ENCODE peak calls at places on chromosomes 3 and 15, in six cellular contexts. D, J, N, V, K and S are unnamed samples.

GRCh38 chr3:65938676-65939075 is 100.0 kb downstream of the MAGI1 start:
- DNase-seq in D (no peak), J (no peak), N (no peak), V (no peak), K (no peak), S (no peak)

GRCh38 chr3:71111784-71112440 is 471.6 kb downstream of the FOXP1 start:
- DNase-seq in D (peak; percentile 4), J (peak; percentile 79), N (no peak), V (peak; percentile 29), K (peak; percentile 93), S (no peak)

GRCh38 chr3:48715179-48715800 is 1.7 kb downstream of the IP6K2 start:
- DNase-seq in D (no peak), J (peak; percentile 47), N (peak; percentile 13), V (no peak), K (peak; percentile 50), S (no peak)

GRCh38 chr3:102000620-102001209 is 151.4 kb downstream of the NFKBIZ start:
- DNase-seq in D (no peak), J (no peak), N (no peak), V (no peak), K (no peak), S (no peak)

GRCh38 chr15:73573572-73573971 is 59.6 kb downstream of the NPTN start:
- DNase-seq in D (no peak), J (peak; percentile 97), N (no peak), V (peak; percentile 58), K (peak; percentile 13), S (peak; percentile 39)

GRCh38 chr3:44795197-44795596 is 33.6 kb downstream of the KIF15 start:
- DNase-seq in D (no peak), J (no peak), N (no peak), V (no peak), K (peak; percentile 22), S (no peak)

GRCh38 chr15:45667002-45667401 is 32.2 kb downstream of the SQOR start:
- DNase-seq in D (no peak), J (no peak), N (no peak), V (no peak), K (no peak), S (no peak)

GRCh38 chr3:58171126-58171525 is 39.6 kb downstream of the DNASE1L3 start:
- DNase-seq in D (no peak), J (no peak), N (no peak), V (no peak), K (no peak), S (no peak)

GRCh38 chr3:194249323-194250103 is 101.6 kb downstream of the CPN2 start:
- DNase-seq in D (no peak), J (no peak), N (no peak), V (no peak), K (no peak), S (peak; percentile 44)

GRCh38 chr3:52245322-52246263 is at the start of gene PPM1M:
- DNase-seq in D (no peak), J (peak; percentile 69), N (no peak), V (peak; percentile 62), K (peak; percentile 69), S (peak; percentile 59)

GRCh38 chr15:67050522-67051087 is 14.8 kb upstream of the SMAD3 start:
- DNase-seq in D (no peak), J (no peak), N (no peak), V (no peak), K (no peak), S (no peak)